ENCODE peak calls at places on chromosomes 7 and 10, in five cellular contexts. J is HepG2, I is K562, Z is A549, W is GM12878. C is an unnamed sample.

GRCh38 chr7:28005075-28005847 is 175.3 kb downstream of the JAZF1 start:
- DNase-seq in W (no peak), I (no peak), J (no peak), Z (no peak), C (no peak)

GRCh38 chr7:137948083-137948844 is 53.6 kb downstream of the CREB3L2 start:
- DNase-seq in W (no peak), J (no peak), Z (no peak), I (no peak), C (no peak)

GRCh38 chr10:101380353-101381017 is 26.5 kb downstream of the BTRC start:
- DNase-seq in I (no peak), J (no peak), W (no peak), Z (no peak), C (no peak)

GRCh38 chr7:123769371-123769770 is 20.6 kb upstream of the WASL start:
- DNase-seq in J (peak; percentile 22), I (no peak), Z (peak; percentile 76), W (no peak), C (no peak)

GRCh38 chr10:112755446-112756117 is 194.5 kb upstream of the TCF7L2 start:
- DNase-seq in J (peak; percentile 77), W (no peak), I (peak; percentile 16), Z (no peak), C (no peak)

GRCh38 chr7:33730958-33731357 is 174.4 kb upstream of the BMPER start:
- DNase-seq in I (no peak), J (no peak), W (no peak), Z (no peak), C (no peak)

GRCh38 chr7:93021748-93022147 is 96.0 kb downstream of the SAMD9 start:
- DNase-seq in J (no peak), I (no peak), W (no peak), Z (no peak), C (no peak)

GRCh38 chr10:71638577-71639411 is 80.8 kb downstream of the C10orf105 start:
- DNase-seq in Z (no peak), W (no peak), J (peak; percentile 68), I (peak; percentile 99), C (no peak)

GRCh38 chr7:33632840-33633239 is 272.5 kb upstream of the BMPER start:
- DNase-seq in I (no peak), J (no peak), W (no peak), Z (no peak), C (no peak)

GRCh38 chr10:7304110-7304509 is 106.7 kb downstream of the SFMBT2 start:
- DNase-seq in Z (no peak), J (no peak), I (no peak), W (no peak), C (no peak)

GRCh38 chr10:61319550-61320256 is 133.5 kb downstream of the TMEM26 start:
- DNase-seq in Z (no peak), I (no peak), W (no peak), J (no peak), C (no peak)

GRCh38 chr7:76071316-76072242 is 23.7 kb downstream of the MDH2 start:
- DNase-seq in I (no peak), Z (no peak), J (no peak), W (no peak), C (no peak)

GRCh38 chr7:128814496-128814895 is 15.7 kb upstream of the FLNC start:
- DNase-seq in I (no peak), W (no peak), J (no peak), Z (no peak), C (no peak)

GRCh38 chr10:46552526-46553237 is 3.8 kb downstream of the GPRIN2 start:
- DNase-seq in Z (no peak), W (no peak), J (no peak), I (no peak), C (no peak)
- TF ChIP-seq JUNB in Z (no peak), W (no peak), J (no peak), I (no peak), C (no peak)

GRCh38 chr10:4546500-4546899 is 279.5 kb upstream of the AKR1E2 start:
- DNase-seq in J (no peak), I (no peak), W (no peak), Z (no peak), C (no peak)

GRCh38 chr10:4545077-4545476 is 280.9 kb upstream of the AKR1E2 start:
- DNase-seq in Z (no peak), J (no peak), W (no peak), I (no peak), C (no peak)

GRCh38 chr10:4543943-4544540 is 282.0 kb upstream of the AKR1E2 start:
- DNase-seq in J (no peak), I (no peak), W (no peak), Z (no peak), C (no peak)

GRCh38 chr10:4538016-4538415 is 288.0 kb upstream of the AKR1E2 start:
- DNase-seq in I (no peak), W (no peak), Z (no peak), J (no peak), C (no peak)

GRCh38 chr10:4541292-4541691 is 284.7 kb upstream of the AKR1E2 start:
- DNase-seq in W (no peak), J (no peak), Z (no peak), I (no peak), C (no peak)
- TF ChIP-seq CTCF in W (no peak), J (no peak), Z (no peak), I (no peak), C (no peak)

GRCh38 chr7:156640949-156641485 is 443 bp downstream of the RNF32 start:
- DNase-seq in W (no peak), Z (peak; percentile 53), J (no peak), I (peak; percentile 83), C (no peak)
- TF ChIP-seq JUNB in W (no peak), Z (no peak), J (no peak), I (no peak), C (no peak)

DNA sequence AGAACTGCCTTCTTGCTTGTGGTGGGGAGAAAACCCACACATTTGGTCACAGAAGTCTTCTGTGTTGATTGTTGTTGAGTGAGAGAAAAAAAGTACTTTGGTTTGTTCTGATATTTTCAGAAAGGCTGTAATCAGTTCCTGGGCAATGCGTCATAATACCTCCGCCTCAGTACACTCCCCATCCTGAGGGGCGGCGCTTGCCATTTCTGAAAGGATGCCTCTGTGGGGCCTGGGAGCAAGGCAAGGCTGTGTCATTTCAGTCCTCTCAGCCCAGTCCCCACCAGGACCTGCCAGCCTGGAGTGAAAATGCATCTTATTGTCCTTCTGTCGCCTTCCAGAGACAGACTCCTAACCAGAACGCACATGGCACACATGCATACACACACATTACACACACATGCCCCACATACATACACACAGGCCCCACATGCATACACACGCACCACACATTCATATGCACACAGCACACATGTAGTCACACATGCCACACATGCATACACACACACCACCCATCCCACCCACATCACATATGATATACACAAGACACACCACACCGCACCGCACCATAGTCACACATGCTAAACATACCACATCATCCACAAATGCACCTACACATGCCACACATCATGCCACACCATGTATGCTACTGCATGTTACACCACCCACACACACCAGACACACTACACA is 90.0 kb downstream of the CXCL12 start:
- DNase-seq in Z (no peak), J (no peak), I (no peak), W (no peak), C (no peak)
- TF ChIP-seq CTCF in Z (no peak), J (no peak), I (no peak), W (no peak), C (no peak)

DNA sequence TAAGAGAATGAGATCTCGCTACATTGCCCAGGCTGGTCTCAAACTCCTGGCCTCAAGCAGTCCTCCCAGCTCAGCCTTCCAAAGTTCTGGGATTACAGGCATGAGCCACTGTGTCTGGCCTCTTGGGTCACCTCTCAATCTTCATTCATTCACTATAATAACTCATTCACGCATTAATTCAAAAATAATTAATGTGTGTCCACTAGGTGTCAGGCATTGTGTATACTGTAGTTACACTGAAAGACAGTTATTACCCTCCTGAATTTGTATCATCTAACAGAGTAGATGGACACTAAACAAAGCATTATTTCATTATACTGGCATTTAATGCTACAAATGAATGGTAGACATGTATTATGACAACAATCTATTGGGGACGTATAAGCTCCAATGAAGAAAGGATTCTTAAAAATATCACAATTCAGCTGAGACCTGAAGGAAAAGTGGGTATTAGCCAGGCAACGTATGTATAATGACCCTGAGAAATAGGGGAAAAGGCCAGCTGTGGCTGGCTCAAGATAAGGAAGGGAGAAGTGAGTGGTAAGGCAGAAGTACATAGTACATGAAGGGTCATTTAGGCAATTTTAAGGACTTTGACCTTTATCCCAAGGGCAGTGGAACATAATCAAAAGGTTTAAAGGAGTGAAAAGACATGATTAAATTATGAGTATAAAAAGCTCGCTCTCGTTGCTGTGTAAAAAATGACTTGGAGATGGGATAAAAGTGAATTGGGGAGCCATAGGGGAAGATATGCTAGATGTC is 150.7 kb downstream of the BTAF1 start:
- DNase-seq in Z (peak; percentile 13), J (no peak), I (no peak), W (no peak), C (no peak)
- TF ChIP-seq JUNB in Z (no peak), J (no peak), I (no peak), W (no peak), C (no peak)

GRCh38 chr10:90592903-90593302 is 264.9 kb downstream of the HTR7 start:
- DNase-seq in W (peak; percentile 8), I (no peak), Z (peak; percentile 12), J (peak; percentile 42), C (peak; percentile 87)
- TF ChIP-seq CTCF in W (peak; percentile 51), I (no peak), Z (peak; percentile 17), J (peak; percentile 62), C (peak; percentile 86)

DNA sequence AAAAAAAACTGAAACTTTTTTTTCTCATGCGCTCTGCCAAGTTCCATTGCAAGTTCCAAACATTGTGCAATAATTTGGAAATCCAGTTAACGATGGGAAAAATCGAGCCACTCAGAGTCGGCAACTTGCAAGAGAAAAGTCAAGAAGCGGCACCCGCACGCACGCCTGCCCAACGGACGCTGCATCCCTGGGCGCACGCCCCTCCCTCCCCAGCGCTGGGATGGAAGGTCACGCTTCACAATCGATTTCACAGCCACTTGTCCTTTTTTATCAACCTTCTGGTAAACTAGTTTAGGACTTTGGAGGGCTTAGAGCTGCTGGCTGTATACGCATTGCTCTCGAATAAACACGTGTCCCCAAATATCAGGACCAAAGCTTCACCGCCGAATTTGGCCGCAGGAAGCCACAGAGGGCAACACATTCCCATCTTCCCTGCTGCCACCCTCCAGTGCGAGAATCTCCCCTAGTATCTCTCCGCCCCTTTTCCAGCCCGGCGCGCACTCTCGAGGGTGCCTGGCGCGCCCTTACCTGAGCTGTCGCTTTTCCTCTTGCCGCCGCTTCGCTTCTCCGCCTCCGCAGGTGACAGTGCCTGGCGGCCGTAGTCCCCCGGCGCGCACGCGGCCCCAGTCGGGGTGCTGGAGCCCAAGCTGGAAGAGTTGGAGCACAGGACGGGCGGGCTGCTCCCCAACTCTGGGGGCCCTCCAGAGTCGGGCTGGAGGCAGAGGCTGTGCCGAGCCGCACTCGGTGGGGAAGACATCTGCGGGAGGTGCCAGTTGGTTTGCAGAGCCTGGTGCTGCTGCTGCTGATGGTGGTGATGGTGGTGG is 913 bp downstream of the MEOX2 start:
- DNase-seq in W (no peak), J (no peak), I (no peak), Z (no peak), C (peak; percentile 74)
- TF ChIP-seq JUNB in W (no peak), J (no peak), I (no peak), Z (no peak), C (no peak)